ENCODE peak calls at places on chromosome 15, in four cellular contexts. V is activated CD8-positive, alpha-beta T cell treated with anti-CD3 and anti-CD28 coated beads for 36 hours; K is kidney; H is fibroblast of lung. A is an unnamed sample.

GRCh38 chr15:27592036-27592725 is 506.9 kb downstream of the OCA2 start:
- DNase-seq in H (peak), V (no peak), K (no peak), A (no peak)

GRCh38 chr15:85632014-85632413 is 162.7 kb downstream of the KLHL25 start:
- DNase-seq in V (no peak), K (no peak), H (no peak), A (no peak)

GRCh38 chr15:52338891-52339290 is 43.3 kb upstream of the MYO5C start:
- DNase-seq in V (no peak), H (no peak), K (no peak), A (no peak)

GRCh38 chr15:66461917-66462316 is 35.6 kb downstream of the SNAPC5 start:
- DNase-seq in H (peak), V (no peak), K (no peak), A (no peak)

GRCh38 chr15:99568548-99569352 is 3.0 kb downstream of the MEF2A start:
- DNase-seq in H (peak), K (no peak), V (no peak), A (no peak)

GRCh38 chr15:45221053-45221599 is 30.9 kb upstream of the SLC28A2 start:
- DNase-seq in H (no peak), K (no peak), V (no peak), A (no peak)

GRCh38 chr15:73433878-73434277 is 9.1 kb upstream of the REC114 start:
- DNase-seq in H (no peak), V (no peak), K (no peak), A (no peak)

GRCh38 chr15:89760303-89761008 is 9.4 kb upstream of the MESP1 start:
- DNase-seq in H (peak), K (peak), V (peak), A (no peak)

GRCh38 chr15:48414015-48414414 is 82.8 kb downstream of the DUT start:
- DNase-seq in K (no peak), H (peak), V (no peak), A (no peak)

GRCh38 chr15:100779331-100780207 is 100.1 kb upstream of the ALDH1A3 start:
- DNase-seq in H (no peak), V (no peak), K (no peak), A (peak)

GRCh38 chr15:45631831-45632230 is 3.0 kb upstream of the SQOR start:
- DNase-seq in K (no peak), H (no peak), V (no peak), A (no peak)

GRCh38 chr15:28110416-28110975 is 11.4 kb upstream of the OCA2 start:
- DNase-seq in K (no peak), H (no peak), V (no peak), A (no peak)

GRCh38 chr15:33398555-33398954 is 87.8 kb downstream of the RYR3 start:
- DNase-seq in H (no peak), V (no peak), K (peak), A (no peak)

GRCh38 chr15:84633311-84634227 is 20.5 kb downstream of the WDR73 start:
- DNase-seq in V (peak), K (peak), H (peak), A (no peak)

GRCh38 chr15:56835598-56836275 is 82.7 kb upstream of the TCF12 start:
- DNase-seq in H (no peak), V (no peak), K (no peak), A (no peak)

GRCh38 chr15:67144609-67145306 is 79.4 kb downstream of the SMAD3 start:
- DNase-seq in V (no peak), K (no peak), H (peak), A (no peak)

GRCh38 chr15:85609492-85609891 is 185.2 kb downstream of the KLHL25 start:
- DNase-seq in V (no peak), K (no peak), H (no peak), A (no peak)

GRCh38 chr15:33068531-33068990 is 126.0 kb downstream of the FMN1 start:
- DNase-seq in V (no peak), H (peak), K (peak), A (no peak)

GRCh38 chr15:35121611-35122359 is 36.7 kb upstream of the NANOGP8 start:
- DNase-seq in H (no peak), K (no peak), V (no peak), A (peak)

GRCh38 chr15:38672814-38673292 is 108.2 kb upstream of the RASGRP1 start:
- DNase-seq in H (no peak), K (no peak), V (peak), A (no peak)

GRCh38 chr15:37882640-37883039 is 51.8 kb upstream of the TMCO5A start:
- DNase-seq in V (no peak), K (no peak), H (no peak), A (no peak)

GRCh38 chr15:35657679-35658201 is 111.8 kb upstream of the DPH6 start:
- DNase-seq in V (peak), H (peak), K (no peak), A (no peak)

GRCh38 chr15:28955160-28955502 is 69.4 kb downstream of the APBA2 start:
- DNase-seq in K (no peak), H (peak), V (peak), A (no peak)

GRCh38 chr15:67146875-67147381 is 81.5 kb downstream of the SMAD3 start:
- DNase-seq in K (no peak), H (peak), V (peak), A (no peak)

GRCh38 chr15:99433757-99434211 is 132.0 kb upstream of the MEF2A start:
- DNase-seq in V (no peak), K (peak), H (no peak), A (peak)

GRCh38 chr15:74041311-74041756 is 41.0 kb downstream of the GOLGA6A start:
- DNase-seq in H (no peak), V (no peak), K (no peak), A (no peak)

GRCh38 chr15:39472661-39473657 is 107.9 kb upstream of the THBS1 start:
- DNase-seq in H (peak), K (peak), V (no peak), A (no peak)

GRCh38 chr15:91385301-91385700 is 285.2 kb downstream of the SV2B start:
- DNase-seq in K (no peak), H (no peak), V (no peak), A (no peak)

GRCh38 chr15:101020451-101020850 is 101.3 kb downstream of the LRRK1 start:
- DNase-seq in K (no peak), V (no peak), H (no peak), A (no peak)

GRCh38 chr15:30030350-30030749 is 52.4 kb upstream of the GOLGA8J start:
- DNase-seq in V (no peak), H (no peak), K (no peak), A (no peak)

GRCh38 chr15:47411733-47412530 is 305.4 kb upstream of the SEMA6D start:
- DNase-seq in H (peak), K (no peak), V (no peak), A (no peak)

GRCh38 chr15:36884404-36885335 is 215.7 kb downstream of the MEIS2 start:
- DNase-seq in H (no peak), V (no peak), K (no peak), A (no peak)

GRCh38 chr15:100918034-100918689 is 995 bp upstream of the LRRK1 start:
- DNase-seq in V (peak), K (peak), H (peak), A (no peak)

DNA sequence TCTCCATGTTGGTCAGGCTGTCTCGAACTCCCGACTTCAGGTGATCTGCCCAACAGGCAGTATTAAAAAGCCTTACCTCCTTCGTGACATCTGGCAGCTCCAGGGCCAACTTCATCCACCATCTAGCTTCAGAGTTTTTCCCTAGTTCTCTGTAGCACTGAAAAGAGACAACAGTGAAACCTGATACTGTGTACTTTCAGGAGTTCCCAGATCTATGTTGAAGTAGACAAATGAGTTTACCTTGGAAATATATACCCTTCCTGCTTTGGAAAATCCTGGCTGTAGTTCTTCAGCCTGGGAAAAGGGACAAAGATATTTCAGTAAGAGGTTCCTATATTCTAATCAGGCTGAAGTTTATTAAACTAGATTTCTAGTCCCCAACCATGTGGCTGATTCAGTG is 18.0 kb downstream of the RMDN3 start:
- DNase-seq in K (no peak), V (no peak), H (no peak), A (no peak)
- TF ChIP-seq CTCF in K (no peak), V (no peak), H (no peak), A (no peak)

GRCh38 chr15:78177447-78177873 is 28.3 kb downstream of the IDH3A start:
- DNase-seq in H (peak), V (peak), K (no peak), A (no peak)
- TF ChIP-seq CTCF in H (peak), V (peak), K (peak), A (peak)

DNA sequence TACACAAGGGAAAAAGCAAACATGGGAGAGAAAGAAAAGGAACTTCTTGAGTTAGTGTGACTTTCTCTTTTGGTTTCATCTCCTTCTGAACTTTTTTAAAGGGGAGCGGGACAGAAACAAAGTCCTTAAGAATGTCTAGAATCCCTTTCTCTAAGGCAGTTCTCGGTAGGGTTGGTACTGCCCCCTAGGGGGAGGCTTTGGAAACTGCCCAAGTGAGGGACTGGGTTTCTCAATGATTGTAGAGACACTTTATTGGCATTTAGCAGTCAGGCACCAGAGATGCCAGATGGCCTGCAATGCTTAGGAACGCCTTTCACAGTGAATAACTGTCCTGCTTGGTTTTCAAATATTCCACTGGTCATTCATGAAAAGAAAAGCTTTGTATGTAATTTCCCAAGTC is 172.6 kb downstream of the WDR72 start:
- DNase-seq in K (no peak), H (peak), V (peak), A (no peak)
- TF ChIP-seq CTCF in K (no peak), H (peak), V (peak), A (peak)

DNA sequence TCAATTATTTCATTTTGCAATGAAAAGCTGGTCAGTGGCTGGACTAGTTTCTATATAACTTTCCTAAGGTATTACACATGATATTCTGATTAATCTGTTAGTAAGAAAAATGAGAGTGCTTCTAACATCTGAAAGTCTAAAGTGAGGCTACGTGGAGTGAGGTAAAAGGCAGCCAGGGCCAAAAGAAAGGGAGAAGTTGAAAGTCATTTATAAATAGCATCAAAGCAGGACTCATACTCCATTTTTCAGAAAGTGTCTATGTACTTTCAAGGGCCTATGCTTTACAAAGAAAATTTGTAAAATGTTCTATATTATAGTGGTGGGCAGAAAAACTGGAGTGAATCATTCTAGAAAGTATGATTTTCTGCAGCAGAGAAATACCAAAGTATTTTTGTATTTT is 80.0 kb downstream of the CSNK1G1 start:
- DNase-seq in K (no peak), V (no peak), H (no peak), A (no peak)
- TF ChIP-seq CTCF in K (no peak), V (no peak), H (no peak), A (no peak)

DNA sequence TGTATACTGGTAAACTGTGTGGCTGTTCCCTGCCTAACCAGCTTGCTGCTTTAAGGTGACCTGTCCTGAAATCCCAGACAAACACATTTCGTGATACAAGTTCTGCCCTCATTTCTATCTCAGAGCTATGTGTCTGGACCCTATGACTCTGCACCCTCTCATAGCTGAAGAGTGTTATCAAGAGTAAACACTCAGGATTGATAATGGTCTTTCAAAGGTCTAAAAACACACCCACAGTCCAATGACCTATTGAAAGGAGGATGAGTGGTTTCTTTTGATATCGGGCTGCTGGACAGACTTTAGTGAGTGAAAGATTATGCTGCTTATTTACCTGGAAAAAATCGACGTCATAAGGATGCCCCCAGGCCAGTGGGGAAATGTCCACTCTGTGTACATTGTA is 276.2 kb upstream of the MCTP2 start:
- DNase-seq in K (no peak), V (no peak), H (no peak), A (no peak)
- TF ChIP-seq CTCF in K (no peak), V (no peak), H (no peak), A (no peak)

DNA sequence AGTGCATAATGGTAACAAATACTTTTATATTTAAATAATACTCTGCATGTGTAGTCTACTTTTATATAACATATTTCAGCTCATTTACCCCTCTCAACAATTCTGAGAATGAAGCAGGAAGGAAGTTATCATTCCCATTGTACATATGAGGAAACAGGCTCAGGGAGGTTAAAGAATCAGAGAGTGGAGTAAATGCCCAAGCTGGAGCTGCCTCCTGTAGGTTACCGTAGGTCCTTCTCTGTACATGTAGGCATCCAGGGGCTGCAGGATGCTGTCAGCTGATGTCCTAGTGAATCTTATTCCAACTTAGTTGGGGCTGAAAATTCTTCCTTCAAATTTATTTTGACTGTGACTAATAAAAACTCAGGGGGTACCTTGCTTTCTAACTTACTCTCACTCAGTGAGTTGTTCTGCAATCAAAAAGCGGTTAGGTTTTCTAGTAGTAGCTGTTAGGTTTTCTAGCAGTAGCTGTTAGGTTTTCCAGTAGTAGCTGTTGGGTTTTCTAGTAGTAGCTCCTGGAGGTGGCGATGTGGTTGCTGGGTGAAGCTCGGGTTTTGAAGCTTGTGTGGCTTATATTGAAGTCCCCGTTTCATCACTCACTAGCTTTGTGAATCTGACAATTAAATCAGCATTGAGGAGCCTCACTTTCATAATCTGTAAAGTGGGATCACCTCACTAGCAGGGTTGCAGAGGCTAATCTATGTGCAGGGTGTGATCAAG is 357.0 kb downstream of the NR2F2 start:
- DNase-seq in V (no peak), K (no peak), H (no peak), A (no peak)
- TF ChIP-seq CTCF in V (no peak), K (no peak), H (no peak), A (no peak)

GRCh38 chr15:31871159-31871886 is 159.0 kb upstream of the CHRNA7 start:
- DNase-seq in K (no peak), H (no peak), V (no peak), A (no peak)
- TF ChIP-seq CTCF in K (no peak), H (no peak), V (no peak), A (no peak)

GRCh38 chr15:70017025-70017424 is 80.7 kb downstream of the TLE3 start:
- DNase-seq in V (no peak), K (no peak), H (no peak), A (no peak)

GRCh38 chr15:70014860-70015490 is 82.7 kb downstream of the TLE3 start:
- DNase-seq in V (no peak), H (no peak), K (peak), A (no peak)

GRCh38 chr15:70014311-70014707 is 83.4 kb downstream of the TLE3 start:
- DNase-seq in K (peak), V (no peak), H (no peak), A (no peak)

GRCh38 chr15:70017796-70018195 is 79.9 kb downstream of the TLE3 start:
- DNase-seq in H (no peak), V (no peak), K (no peak), A (no peak)

DNA sequence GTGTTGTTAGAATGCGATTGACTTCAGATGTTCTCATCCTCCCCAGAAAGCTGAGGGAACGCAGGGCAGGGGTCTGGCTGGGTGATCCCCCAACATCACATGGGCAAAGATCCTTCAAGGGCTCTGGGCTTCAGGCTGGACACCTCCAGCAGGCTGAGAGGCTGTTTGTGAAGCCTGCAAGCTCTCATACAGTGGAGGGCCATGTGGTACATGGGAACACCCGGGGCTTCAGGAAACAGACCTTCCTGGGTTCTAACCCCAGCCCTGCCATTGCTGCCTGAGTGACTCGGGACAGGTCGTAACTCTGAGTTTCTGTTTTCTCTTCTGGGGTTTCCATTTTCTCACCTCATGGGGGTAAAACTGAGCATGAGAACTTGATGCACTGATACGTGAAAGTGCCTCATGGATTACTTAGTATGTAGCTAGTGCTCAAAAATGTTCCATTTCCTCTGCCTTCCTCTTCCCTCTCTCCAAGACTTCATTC is 81.2 kb downstream of the TLE3 start:
- DNase-seq in K (peak), V (no peak), H (no peak), A (no peak)
- TF ChIP-seq CTCF in K (no peak), V (no peak), H (no peak), A (no peak)

GRCh38 chr15:72288796-72289596 is 16.6 kb upstream of the PARP6 start:
- DNase-seq in K (no peak), V (no peak), H (no peak), A (no peak)

GRCh38 chr15:72284781-72285180 is 12.4 kb upstream of the PARP6 start:
- DNase-seq in V (no peak), K (no peak), H (no peak), A (no peak)

GRCh38 chr15:72288291-72288690 is 15.9 kb upstream of the PARP6 start:
- DNase-seq in K (no peak), H (no peak), V (no peak), A (no peak)

GRCh38 chr15:72285402-72285801 is 13.0 kb upstream of the PARP6 start:
- DNase-seq in V (no peak), H (no peak), K (no peak), A (no peak)

DNA sequence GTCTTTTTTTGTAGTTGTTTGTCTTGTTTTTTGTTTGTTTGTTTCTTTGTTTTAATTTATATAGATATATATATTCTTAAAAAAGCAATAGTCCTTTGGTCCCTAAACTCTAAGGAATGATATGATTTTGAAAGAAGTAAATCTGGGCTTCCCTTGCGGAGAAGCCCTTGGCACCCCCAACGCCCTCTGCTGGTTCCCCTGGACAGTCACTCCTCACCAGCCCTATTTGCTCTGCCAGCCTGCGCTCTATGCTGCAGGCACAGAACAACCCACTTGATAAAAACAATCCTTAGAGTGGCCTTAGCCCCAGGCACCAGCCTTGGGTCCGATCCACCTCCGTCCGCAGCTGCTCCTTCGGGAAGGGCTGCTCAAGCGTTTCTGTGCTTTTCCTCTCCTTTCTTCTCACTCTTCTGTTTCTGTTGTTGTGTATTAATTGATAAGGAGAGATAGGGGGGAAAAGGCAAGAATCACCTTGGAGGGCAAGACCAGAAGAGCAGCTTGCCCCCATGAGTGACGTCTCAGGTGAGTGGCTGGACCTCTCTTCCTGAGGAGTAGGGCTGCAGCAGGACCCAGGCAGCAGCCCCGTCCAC is 13.7 kb upstream of the PARP6 start:
- DNase-seq in V (peak), K (no peak), H (peak), A (no peak)
- TF ChIP-seq CTCF in V (peak), K (peak), H (peak), A (peak)

A was measured in chondrocyte.